ENCODE peak calls at places on chromosome 21, in nine cellular contexts. R is AG10803; D is IMR-90; C is AG04450; Z is CD4-positive, CD25-positive, alpha-beta regulatory T cell; T is K562; J is GM23248; W is effector memory CD4-positive, alpha-beta T cell; G is lower lobe of right lung. K is an unnamed sample.

GRCh38 chr21:27001526-27001925 is 34.6 kb upstream of the ADAMTS5 start:
- DNase-seq in W (no peak), R (peak; percentile 39), D (no peak), T (no peak), C (no peak), Z (no peak), G (no peak), J (peak; percentile 17), K (no peak)

GRCh38 chr21:45365608-45366241 is 39.2 kb upstream of the COL18A1 start:
- DNase-seq in D (peak; percentile 68), W (no peak), Z (no peak), T (no peak), G (no peak), J (peak; percentile 38), R (peak; percentile 70), C (peak; percentile 20), K (no peak)

GRCh38 chr21:9839011-9839661 is 682.2 kb upstream of the TPTE start:
- DNase-seq in W (no peak), R (no peak), D (no peak), Z (no peak), J (no peak), T (peak; percentile 45), C (no peak), G (peak; percentile 53), K (no peak)

GRCh38 chr21:44969965-44970755 is 30.3 kb downstream of the SLX9 start:
- DNase-seq in D (peak; percentile 87), R (peak; percentile 52), W (no peak), G (no peak), C (no peak), J (peak; percentile 24), Z (no peak), T (no peak), K (no peak)

GRCh38 chr21:16912075-16912474 is 600.8 kb upstream of the CXADR start:
- DNase-seq in G (no peak), T (no peak), W (no peak), Z (no peak), R (peak; percentile 43), D (peak; percentile 22), J (peak; percentile 67), C (no peak), K (no peak)

GRCh38 chr21:25960423-25960822 is 210.1 kb downstream of the APP start:
- DNase-seq in R (no peak), T (no peak), Z (no peak), C (no peak), J (no peak), G (no peak), W (no peak), D (no peak), K (no peak)

GRCh38 chr21:34952701-34953100 is 96.4 kb downstream of the RUNX1 start:
- DNase-seq in D (no peak), J (no peak), T (no peak), R (no peak), C (no peak), W (no peak), Z (no peak), G (no peak), K (no peak)

GRCh38 chr21:39037807-39038405 is 145.3 kb downstream of the PSMG1 start:
- DNase-seq in G (no peak), R (no peak), W (no peak), C (no peak), T (peak; percentile 36), J (no peak), Z (no peak), D (peak; percentile 52), K (no peak)

GRCh38 chr21:33018707-33019455 is 6.9 kb upstream of the OLIG2 start:
- DNase-seq in R (no peak), W (no peak), G (no peak), Z (no peak), J (no peak), D (no peak), C (no peak), T (no peak), K (no peak)

GRCh38 chr21:33019516-33019884 is 6.2 kb upstream of the OLIG2 start:
- DNase-seq in C (no peak), G (no peak), J (no peak), T (no peak), W (no peak), R (no peak), D (no peak), Z (no peak), K (no peak)

GRCh38 chr21:33020558-33021100 is 5.1 kb upstream of the OLIG2 start:
- DNase-seq in C (no peak), G (no peak), J (no peak), T (no peak), D (no peak), Z (no peak), R (no peak), W (no peak), K (no peak)

GRCh38 chr21:33021150-33021549 is 4.6 kb upstream of the OLIG2 start:
- DNase-seq in T (no peak), C (no peak), Z (no peak), D (no peak), W (no peak), R (no peak), G (no peak), J (no peak), K (no peak)

DNA sequence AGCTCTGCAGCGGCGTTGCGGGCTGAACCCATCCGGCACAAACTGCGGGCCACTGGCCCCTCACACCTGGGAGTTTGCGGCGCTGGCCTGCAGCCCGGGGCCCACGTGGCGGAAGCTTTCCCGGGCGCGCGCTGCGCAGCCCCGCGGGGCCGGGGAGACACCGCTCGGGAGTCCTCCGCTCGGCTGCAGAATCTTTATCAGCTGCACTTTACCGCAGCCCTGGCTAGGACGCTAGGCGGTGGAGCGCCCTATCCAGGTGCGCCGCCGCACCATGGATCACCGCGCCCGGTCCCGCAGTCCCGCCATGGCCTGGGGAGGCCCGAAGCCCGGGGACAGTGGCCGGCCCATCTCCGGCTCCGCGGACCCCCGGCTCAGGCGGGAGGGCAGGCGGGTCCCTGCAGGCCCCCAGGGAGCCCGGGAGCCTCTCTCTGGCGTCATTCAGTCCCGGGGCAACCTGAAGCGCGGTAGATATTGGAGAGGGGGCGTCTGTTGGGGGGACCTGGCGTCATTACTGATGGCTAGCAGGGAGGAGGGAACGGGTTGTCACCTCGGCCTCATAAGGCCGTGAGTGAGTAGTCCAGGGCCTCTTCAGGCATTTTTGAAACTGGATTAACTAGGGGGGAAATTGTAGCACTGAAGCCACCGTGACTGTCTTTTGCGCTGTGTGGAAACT is 5.7 kb upstream of the OLIG2 start:
- DNase-seq in C (no peak), T (peak; percentile 49), R (no peak), J (no peak), G (no peak), Z (no peak), W (no peak), D (no peak), K (no peak)
- H3K4me3 ChIP-seq in C (no peak overlapping the region), T (no peak overlapping the region), R (no peak overlapping the region), J (no peak overlapping the region), G (peak overlapping the region; percentile 30), Z (no peak overlapping the region), W (peak overlapping the region; percentile 43), D (no peak overlapping the region), K (no peak overlapping the region)

GRCh38 chr21:36700961-36701911 is 2.3 kb downstream of the SIM2 start:
- DNase-seq in R (no peak), G (no peak), W (no peak), J (no peak), T (no peak), D (no peak), Z (no peak), C (no peak), K (no peak)

GRCh38 chr21:36699026-36699545 is at the start of gene SIM2:
- DNase-seq in Z (no peak), C (no peak), W (no peak), D (peak; percentile 52), J (peak; percentile 53), R (peak; percentile 53), G (no peak), T (peak; percentile 50), K (no peak)

GRCh38 chr21:36700295-36700960 is 1.5 kb downstream of the SIM2 start:
- DNase-seq in Z (no peak), J (no peak), D (no peak), W (no peak), G (no peak), C (no peak), T (no peak), R (no peak), K (no peak)

GRCh38 chr21:36698160-36699025 is 522 bp upstream of the SIM2 start:
- DNase-seq in T (no peak), C (no peak), J (no peak), W (no peak), D (peak; percentile 15), R (peak; percentile 38), G (no peak), Z (no peak), K (no peak)

DNA sequence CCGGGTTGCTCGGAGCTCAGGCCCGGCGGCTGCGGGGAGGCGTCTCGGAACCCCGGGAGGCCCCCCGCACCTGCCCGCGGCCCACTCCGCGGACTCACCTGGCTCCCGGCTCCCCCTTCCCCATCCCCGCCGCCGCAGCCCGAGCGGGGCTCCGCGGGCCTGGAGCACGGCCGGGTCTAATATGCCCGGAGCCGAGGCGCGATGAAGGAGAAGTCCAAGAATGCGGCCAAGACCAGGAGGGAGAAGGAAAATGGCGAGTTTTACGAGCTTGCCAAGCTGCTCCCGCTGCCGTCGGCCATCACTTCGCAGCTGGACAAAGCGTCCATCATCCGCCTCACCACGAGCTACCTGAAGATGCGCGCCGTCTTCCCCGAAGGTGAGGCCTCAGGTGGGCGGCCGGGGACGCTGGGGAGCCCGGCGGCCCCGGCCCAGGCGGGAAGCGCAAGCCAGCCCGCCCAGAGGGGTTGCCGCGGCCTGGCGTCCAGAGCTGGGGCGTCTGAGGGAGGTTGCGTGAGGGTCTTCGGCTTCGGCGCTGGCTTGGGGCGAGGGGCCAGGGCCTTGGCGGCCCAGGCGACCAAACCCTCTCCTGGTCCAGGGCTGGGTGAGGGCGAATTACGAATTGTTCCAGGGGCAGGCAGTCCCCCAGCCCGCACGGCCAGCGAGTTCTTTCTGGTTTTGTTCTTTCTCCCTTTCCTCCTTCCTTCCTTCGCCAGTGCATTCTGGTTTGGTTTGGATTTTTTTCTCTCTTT is 805 bp downstream of the SIM2 start:
- DNase-seq in W (no peak), D (no peak), T (no peak), C (no peak), Z (no peak), R (no peak), G (no peak), J (peak; percentile 28), K (no peak)
- H3K4me3 ChIP-seq in W (no peak overlapping the region), D (peak overlapping the region; percentile 57), T (no peak overlapping the region), C (no peak overlapping the region), Z (no peak overlapping the region), R (peak overlapping the region; percentile 63), G (peak overlapping the region; percentile 44), J (no peak overlapping the region), K (no peak overlapping the region)

GRCh38 chr21:23009360-23009759 is 2011.2 kb downstream of the NCAM2 start:
- DNase-seq in Z (no peak), G (no peak), J (no peak), W (no peak), C (no peak), D (no peak), R (no peak), T (no peak), K (no peak)
- H3K4me3 ChIP-seq in Z (no peak overlapping the region), G (no peak overlapping the region), J (no peak overlapping the region), W (no peak overlapping the region), C (no peak overlapping the region), D (no peak overlapping the region), R (no peak overlapping the region), T (no peak overlapping the region), K (no peak overlapping the region)

GRCh38 chr21:29194342-29194741 is 63.9 kb downstream of the MAP3K7CL start:
- DNase-seq in J (no peak), G (no peak), Z (no peak), W (no peak), T (no peak), C (no peak), R (peak; percentile 33), D (no peak), K (no peak)

GRCh38 chr21:29190920-29191319 is 60.5 kb downstream of the MAP3K7CL start:
- DNase-seq in Z (no peak), C (no peak), D (peak; percentile 58), R (peak; percentile 91), T (no peak), W (no peak), J (peak; percentile 77), G (peak; percentile 59), K (no peak)

GRCh38 chr21:29193907-29194306 is 63.5 kb downstream of the MAP3K7CL start:
- DNase-seq in T (no peak), R (no peak), D (no peak), W (no peak), J (no peak), Z (no peak), G (no peak), C (no peak), K (no peak)

GRCh38 chr21:29194847-29195246 is 64.4 kb downstream of the MAP3K7CL start:
- DNase-seq in R (no peak), C (no peak), D (peak; percentile 39), Z (no peak), J (peak; percentile 47), G (no peak), T (no peak), W (no peak), K (no peak)

DNA sequence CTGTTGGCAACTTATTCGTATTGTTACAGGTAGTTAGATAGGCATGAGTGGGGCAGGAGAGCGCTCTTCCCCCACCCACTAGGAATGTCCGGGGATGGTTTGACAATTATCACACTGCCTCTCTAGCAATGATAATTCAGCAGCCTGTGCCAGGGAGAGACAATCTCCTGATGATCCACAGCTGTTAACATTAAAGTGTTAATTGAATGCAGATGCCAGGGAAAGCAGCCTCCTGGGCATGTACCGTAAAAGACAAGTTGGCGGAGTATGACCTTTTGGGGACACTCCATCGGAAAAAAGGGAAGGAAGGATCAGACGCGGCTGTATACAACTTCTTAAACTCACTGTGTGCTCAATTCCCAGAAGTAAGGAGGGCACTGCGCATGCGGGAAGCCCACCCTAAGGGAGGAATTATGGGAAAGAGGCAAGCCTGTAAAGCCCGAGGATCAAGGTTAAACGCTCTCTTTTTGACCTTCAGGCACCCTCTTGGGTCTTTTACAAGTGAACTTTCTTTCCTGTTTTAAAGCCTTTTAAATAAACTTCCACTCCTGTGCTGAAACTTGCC is 62.6 kb downstream of the MAP3K7CL start:
- DNase-seq in C (no peak), J (peak; percentile 51), G (no peak), Z (no peak), T (no peak), D (no peak), W (no peak), R (peak; percentile 52), K (no peak)
- H3K4me3 ChIP-seq in C (no peak overlapping the region), J (peak overlapping the region; percentile 47), G (peak overlapping the region; percentile 13), Z (no peak overlapping the region), T (no peak overlapping the region), D (no peak overlapping the region), W (no peak overlapping the region), R (peak overlapping the region; percentile 2), K (no peak overlapping the region)

K was measured in GM06990.